ENCODE peak calls at places on chromosomes 4 and X, in nine cellular contexts. X is natural killer cell; U is GM23248; Z is ecto neural progenitor cell; Q is activated CD8-positive, alpha-beta memory T cell treated with anti-CD3 and anti-CD28 coated beads, Interleukin-2, amount 50 U/mL, for 48 hours; D is activated naive CD4-positive, alpha-beta T cell treated with anti-CD3 and anti-CD28 coated beads, Interleukin-2, amount 50 U/mL, for 16 hours; P is NCI-H2081; A is left colon; E is anterior cingulate cortex. H is an unnamed sample.

GRCh38 chr4:6280365-6280996 is 10.8 kb downstream of the WFS1 start:
- DNase-seq in Q (no peak), U (no peak), A (no peak), E (no peak), P (no peak), Z (no peak), X (no peak), D (no peak), H (no peak)

GRCh38 chr4:152259866-152260265 is 276.0 kb downstream of the FBXW7 start:
- DNase-seq in Q (no peak), A (no peak), E (no peak), D (no peak), U (peak; percentile 86), X (no peak), P (no peak), Z (no peak), H (no peak)

GRCh38 chrX:22095306-22095705 is 63.2 kb downstream of the PHEX start:
- DNase-seq in Q (no peak), A (peak; percentile 11), Z (peak; percentile 52), P (no peak), E (no peak), U (peak; percentile 77), X (no peak), D (no peak), H (no peak)

GRCh38 chr4:102781570-102781969 is 20.8 kb upstream of the MANBA start:
- DNase-seq in D (no peak), X (no peak), U (no peak), Q (no peak), P (no peak), Z (no peak), E (no peak), A (no peak), H (no peak)

GRCh38 chrX:23952984-23953907 is 45.4 kb downstream of the CXorf58 start:
- DNase-seq in Q (peak; percentile 55), Z (no peak), A (no peak), E (no peak), U (no peak), D (peak; percentile 16), P (peak; percentile 28), X (peak; percentile 26), H (peak; percentile 4)

GRCh38 chr4:2046031-2046961 is 12.8 kb upstream of the NAT8L start:
- DNase-seq in X (no peak), E (no peak), U (no peak), D (no peak), A (no peak), Q (no peak), Z (no peak), P (no peak), H (no peak)

GRCh38 chrX:97132654-97133415 is 249.1 kb downstream of the RPA4 start:
- DNase-seq in U (no peak), D (no peak), X (no peak), Q (no peak), E (no peak), P (no peak), A (no peak), Z (no peak), H (no peak)

GRCh38 chrX:115713465-115713864 is 152.5 kb downstream of the PLS3 start:
- DNase-seq in U (peak; percentile 13), E (no peak), Z (no peak), X (no peak), P (no peak), A (no peak), D (no peak), Q (no peak), H (no peak)

GRCh38 chr4:55503164-55503563 is 43.5 kb downstream of the CLOCK start:
- DNase-seq in A (no peak), U (peak; percentile 86), Q (no peak), E (no peak), D (no peak), X (no peak), P (no peak), Z (no peak), H (no peak)

GRCh38 chrX:64580605-64581004 is 185.4 kb upstream of the MTMR8 start:
- DNase-seq in E (no peak), P (no peak), A (no peak), Z (no peak), X (no peak), U (no peak), D (no peak), Q (no peak), H (no peak)

GRCh38 chrX:72050011-72050410 is 81.7 kb downstream of the RTL5 start:
- DNase-seq in Q (no peak), X (no peak), Z (peak; percentile 1), U (peak; percentile 9), A (no peak), P (no peak), D (no peak), E (no peak), H (no peak)

GRCh38 chr4:152515678-152516077 is 20.2 kb downstream of the FBXW7 start:
- DNase-seq in U (peak; percentile 81), Q (no peak), A (no peak), P (no peak), X (no peak), Z (no peak), E (no peak), D (no peak), H (no peak)

GRCh38 chr4:77076889-77077635 is 1.3 kb upstream of the CCNI start:
- DNase-seq in D (no peak), E (no peak), Q (no peak), Z (no peak), P (no peak), U (no peak), A (no peak), X (no peak), H (no peak)

GRCh38 chr4:88244821-88245579 is 39.4 kb downstream of the PPM1K start:
- DNase-seq in Q (peak; percentile 59), U (no peak), E (no peak), Z (no peak), D (peak; percentile 29), P (no peak), X (no peak), A (peak; percentile 13), H (peak; percentile 6)

GRCh38 chr4:114481856-114482255 is 116.8 kb upstream of the UGT8 start:
- DNase-seq in E (no peak), D (no peak), A (no peak), U (no peak), P (no peak), Q (no peak), X (no peak), Z (no peak), H (no peak)